ENCODE peak calls at places on chromosomes 16 and 17, in eight cellular contexts. One of them, this sample, is unnamed.

GRCh38 chr16:88854306-88855111 is 2.2 kb downstream of the GALNS start:
- DNase-seq in Caco-2: no peak
- DNase-seq in epithelial cell of prostate: no peak
- DNase-seq in left colon: peak
- DNase-seq in NCI-H2171 treated with DMSO at 0.1 percent for 48 hours: no peak
- DNase-seq in H1: no peak
- DNase-seq in T-helper 1 cell: no peak
- DNase-seq in substantia nigra: no peak
- DNase-seq in this sample: no peak

GRCh38 chr16:27254262-27254811 is 14.2 kb downstream of the NSMCE1 start:
- DNase-seq in Caco-2: no peak
- DNase-seq in epithelial cell of prostate: no peak
- DNase-seq in left colon: no peak
- DNase-seq in NCI-H2171 treated with DMSO at 0.1 percent for 48 hours: no peak
- DNase-seq in H1: no peak
- DNase-seq in T-helper 1 cell: no peak
- DNase-seq in substantia nigra: no peak
- DNase-seq in this sample: no peak

GRCh38 chr17:81239714-81240555 is 817 bp downstream of the NDUFAF8 start:
- DNase-seq in Caco-2: no peak
- DNase-seq in epithelial cell of prostate: peak
- DNase-seq in left colon: peak
- DNase-seq in NCI-H2171 treated with DMSO at 0.1 percent for 48 hours: no peak
- DNase-seq in H1: no peak
- DNase-seq in T-helper 1 cell: no peak
- DNase-seq in substantia nigra: no peak
- DNase-seq in this sample: peak

GRCh38 chr17:35731932-35732805 is 730 bp downstream of the RASL10B start:
- DNase-seq in Caco-2: no peak
- DNase-seq in epithelial cell of prostate: no peak
- DNase-seq in left colon: no peak
- DNase-seq in NCI-H2171 treated with DMSO at 0.1 percent for 48 hours: peak
- DNase-seq in H1: no peak
- DNase-seq in T-helper 1 cell: no peak
- DNase-seq in substantia nigra: no peak
- DNase-seq in this sample: peak

GRCh38 chr17:35540589-35541404 is 3.3 kb upstream of the SLFN12L start:
- DNase-seq in Caco-2: no peak
- DNase-seq in epithelial cell of prostate: no peak
- DNase-seq in left colon: peak
- DNase-seq in NCI-H2171 treated with DMSO at 0.1 percent for 48 hours: no peak
- DNase-seq in H1: no peak
- DNase-seq in T-helper 1 cell: no peak
- DNase-seq in substantia nigra: peak
- DNase-seq in this sample: no peak

GRCh38 chr17:31073411-31073810 is 21.4 kb upstream of the NF1 start:
- DNase-seq in Caco-2: no peak
- DNase-seq in epithelial cell of prostate: no peak
- DNase-seq in left colon: peak
- DNase-seq in NCI-H2171 treated with DMSO at 0.1 percent for 48 hours: no peak
- DNase-seq in H1: no peak
- DNase-seq in T-helper 1 cell: no peak
- DNase-seq in substantia nigra: no peak
- DNase-seq in this sample: no peak

GRCh38 chr17:624341-624860 is 90.2 kb downstream of the VPS53 start:
- DNase-seq in Caco-2: no peak
- DNase-seq in epithelial cell of prostate: no peak
- DNase-seq in left colon: no peak
- DNase-seq in NCI-H2171 treated with DMSO at 0.1 percent for 48 hours: no peak
- DNase-seq in H1: no peak
- DNase-seq in T-helper 1 cell: no peak
- DNase-seq in substantia nigra: no peak
- DNase-seq in this sample: no peak

GRCh38 chr16:13873835-13874438 is 46.0 kb upstream of the ERCC4 start:
- DNase-seq in Caco-2: no peak
- DNase-seq in epithelial cell of prostate: no peak
- DNase-seq in left colon: no peak
- DNase-seq in NCI-H2171 treated with DMSO at 0.1 percent for 48 hours: peak
- DNase-seq in H1: no peak
- DNase-seq in T-helper 1 cell: no peak
- DNase-seq in substantia nigra: no peak
- DNase-seq in this sample: peak

GRCh38 chr17:14552311-14552710 is 251.4 kb downstream of the HS3ST3B1 start:
- DNase-seq in Caco-2: no peak
- DNase-seq in epithelial cell of prostate: no peak
- DNase-seq in left colon: no peak
- DNase-seq in NCI-H2171 treated with DMSO at 0.1 percent for 48 hours: no peak
- DNase-seq in H1: no peak
- DNase-seq in T-helper 1 cell: no peak
- DNase-seq in substantia nigra: no peak
- DNase-seq in this sample: peak

GRCh38 chr16:2516391-2517240 is 2.9 kb downstream of the ATP6V0C start:
- DNase-seq in Caco-2: no peak
- DNase-seq in epithelial cell of prostate: no peak
- DNase-seq in left colon: peak
- DNase-seq in NCI-H2171 treated with DMSO at 0.1 percent for 48 hours: no peak
- DNase-seq in H1: no peak
- DNase-seq in T-helper 1 cell: no peak
- DNase-seq in substantia nigra: no peak
- DNase-seq in this sample: no peak

GRCh38 chr17:40540448-40540847 is 24.8 kb downstream of the CCR7 start:
- DNase-seq in Caco-2: no peak
- DNase-seq in epithelial cell of prostate: no peak
- DNase-seq in left colon: no peak
- DNase-seq in NCI-H2171 treated with DMSO at 0.1 percent for 48 hours: no peak
- DNase-seq in H1: no peak
- DNase-seq in T-helper 1 cell: no peak
- DNase-seq in substantia nigra: no peak
- DNase-seq in this sample: no peak

GRCh38 chr17:42692489-42692888 is 10.2 kb downstream of the CNTNAP1 start:
- DNase-seq in Caco-2: no peak
- DNase-seq in epithelial cell of prostate: no peak
- DNase-seq in left colon: no peak
- DNase-seq in NCI-H2171 treated with DMSO at 0.1 percent for 48 hours: no peak
- DNase-seq in H1: no peak
- DNase-seq in T-helper 1 cell: no peak
- DNase-seq in substantia nigra: no peak
- DNase-seq in this sample: no peak

GRCh38 chr17:43517161-43517560 is 29.0 kb downstream of the ETV4 start:
- DNase-seq in Caco-2: no peak
- DNase-seq in epithelial cell of prostate: no peak
- DNase-seq in left colon: no peak
- DNase-seq in NCI-H2171 treated with DMSO at 0.1 percent for 48 hours: no peak
- DNase-seq in H1: no peak
- DNase-seq in T-helper 1 cell: no peak
- DNase-seq in substantia nigra: no peak
- DNase-seq in this sample: no peak

GRCh38 chr16:25264599-25264998 is 7.0 kb upstream of the ZKSCAN2 start:
- DNase-seq in Caco-2: no peak
- DNase-seq in epithelial cell of prostate: no peak
- DNase-seq in left colon: no peak
- DNase-seq in NCI-H2171 treated with DMSO at 0.1 percent for 48 hours: no peak
- DNase-seq in H1: no peak
- DNase-seq in T-helper 1 cell: no peak
- DNase-seq in substantia nigra: no peak
- DNase-seq in this sample: no peak

GRCh38 chr17:41710472-41711090 is 1.6 kb upstream of the GAST start:
- DNase-seq in Caco-2: no peak
- DNase-seq in epithelial cell of prostate: no peak
- DNase-seq in left colon: no peak
- DNase-seq in NCI-H2171 treated with DMSO at 0.1 percent for 48 hours: peak
- DNase-seq in H1: no peak
- DNase-seq in T-helper 1 cell: no peak
- DNase-seq in substantia nigra: peak
- DNase-seq in this sample: peak

GRCh38 chr17:40316571-40317344 is 7.8 kb downstream of the RARA start:
- DNase-seq in Caco-2: peak
- DNase-seq in epithelial cell of prostate: no peak
- DNase-seq in left colon: peak
- DNase-seq in NCI-H2171 treated with DMSO at 0.1 percent for 48 hours: no peak
- DNase-seq in H1: no peak
- DNase-seq in T-helper 1 cell: no peak
- DNase-seq in substantia nigra: no peak
- DNase-seq in this sample: peak